ENCODE peak calls at places on chromosomes 7 and 10, in five cellular contexts. V is AG04450, S is lower leg skin, O is cardiac fibroblast, Q is aorta. X is an unnamed sample.

GRCh38 chr10:64093304-64093703 is 572.1 kb downstream of the REEP3 start:
- DNase-seq in O (no peak), V (no peak), S (no peak), Q (no peak), X (no peak)

GRCh38 chr10:70106958-70107791 is 25.4 kb downstream of the AIFM2 start:
- DNase-seq in O (peak; percentile 10), Q (no peak), V (no peak), S (no peak), X (no peak)

GRCh38 chr10:61835909-61836232 is 65.6 kb upstream of the ARID5B start:
- DNase-seq in S (no peak), O (peak; percentile 79), Q (no peak), V (no peak), X (no peak)

GRCh38 chr10:27558612-27559020 is 54.5 kb downstream of the RAB18 start:
- DNase-seq in O (peak; percentile 69), Q (no peak), V (peak; percentile 15), S (peak; percentile 24), X (peak; percentile 25)

GRCh38 chr10:130054021-130054420 is 56.6 kb downstream of the C10orf143 start:
- DNase-seq in V (no peak), S (no peak), O (no peak), Q (no peak), X (no peak)

GRCh38 chr10:30977385-30977784 is 54.3 kb downstream of the ZNF438 start:
- DNase-seq in Q (no peak), S (no peak), O (no peak), V (no peak), X (no peak)

GRCh38 chr10:79189853-79190435 is 121.2 kb downstream of the ZMIZ1 start:
- DNase-seq in V (no peak), S (no peak), Q (no peak), O (no peak), X (peak; percentile 66)

GRCh38 chr10:122657734-122658133 is 41.9 kb downstream of the C10orf120 start:
- DNase-seq in O (no peak), V (no peak), S (no peak), Q (no peak), X (no peak)

GRCh38 chr10:23314835-23315239 is 29.8 kb downstream of the C10orf67 start:
- DNase-seq in Q (no peak), S (peak; percentile 59), O (peak; percentile 92), V (peak; percentile 71), X (no peak)

GRCh38 chr7:7347045-7347444 is 164.7 kb downstream of the C1GALT1 start:
- DNase-seq in V (no peak), Q (no peak), S (no peak), O (no peak), X (no peak)

GRCh38 chr7:7159063-7159645 is 23.2 kb upstream of the C1GALT1 start:
- DNase-seq in Q (no peak), S (no peak), V (no peak), O (peak; percentile 27), X (no peak)

GRCh38 chr10:115898242-115898641 is 374.8 kb downstream of the GFRA1 start:
- DNase-seq in Q (no peak), S (no peak), O (no peak), V (no peak), X (no peak)

GRCh38 chr7:16345979-16346958 is 75.1 kb downstream of the CRPPA start:
- DNase-seq in V (peak; percentile 16), Q (no peak), O (peak; percentile 80), S (no peak), X (no peak)

GRCh38 chr7:50664461-50664922 is 99.3 kb upstream of the DDC start:
- DNase-seq in S (no peak), Q (peak; percentile 68), O (peak; percentile 74), V (no peak), X (no peak)

GRCh38 chr10:11014671-11015141 is 3.0 kb upstream of the CELF2 start:
- DNase-seq in V (no peak), Q (no peak), S (no peak), O (no peak), X (no peak)

GRCh38 chr7:157769870-157770213 is 433.0 kb downstream of the DNAJB6 start:
- DNase-seq in O (no peak), Q (peak; percentile 51), S (no peak), V (no peak), X (no peak)

GRCh38 chr7:69799990-69800389 is 201.7 kb downstream of the AUTS2 start:
- DNase-seq in Q (no peak), O (no peak), S (no peak), V (no peak), X (no peak)

GRCh38 chr10:69481280-69481679 is 30.0 kb downstream of the TSPAN15 start:
- DNase-seq in Q (no peak), V (no peak), O (no peak), S (no peak), X (no peak)

GRCh38 chr7:75663302-75663907 is 75.3 kb downstream of the HIP1 start:
- DNase-seq in Q (peak; percentile 31), S (no peak), O (no peak), V (no peak), X (peak; percentile 30)

GRCh38 chr10:97466755-97467154 is 20.8 kb downstream of the ZDHHC16 start:
- DNase-seq in S (no peak), O (peak; percentile 50), V (no peak), Q (no peak), X (no peak)

GRCh38 chr10:5284311-5285057 is 80.3 kb upstream of the UCN3 start:
- DNase-seq in Q (no peak), V (no peak), S (no peak), O (peak; percentile 97), X (no peak)

GRCh38 chr7:148230341-148230740 is 360.2 kb upstream of the C7orf33 start:
- DNase-seq in S (no peak), Q (no peak), O (no peak), V (no peak), X (no peak)

GRCh38 chr7:107122483-107122882 is 46.3 kb upstream of the HBP1 start:
- DNase-seq in O (peak; percentile 17), S (no peak), V (peak; percentile 64), Q (no peak), X (no peak)

DNA sequence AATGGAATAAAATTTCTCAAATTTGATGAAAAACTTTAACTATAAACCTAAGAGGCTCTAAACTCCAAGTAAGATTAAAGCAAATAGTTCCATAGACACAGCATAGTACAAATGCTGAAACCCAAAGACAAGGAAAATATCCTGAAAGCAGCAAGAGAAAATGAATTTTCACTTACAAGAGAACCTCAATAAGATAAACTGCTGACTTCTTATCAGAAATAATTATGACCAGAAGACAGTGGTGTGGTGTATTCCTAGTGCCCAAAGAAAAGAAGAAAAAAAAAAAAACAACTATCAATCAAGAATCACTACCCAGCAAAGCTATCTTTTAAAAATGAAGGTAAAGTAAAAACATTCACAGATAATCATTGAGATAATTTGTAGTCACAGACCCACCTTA is 106.3 kb downstream of the DYNC1I1 start:
- DNase-seq in Q (no peak), O (no peak), V (no peak), S (no peak), X (no peak)
- H3K4me3 ChIP-seq in Q (no peak overlapping the region), O (no peak overlapping the region), V (no peak overlapping the region), S (no peak overlapping the region), X (no peak overlapping the region)

GRCh38 chr10:99672884-99673283 is 13.6 kb downstream of the ENTPD7 start:
- DNase-seq in V (no peak), O (no peak), S (no peak), Q (no peak), X (no peak)

GRCh38 chr10:99665304-99665703 is 6.0 kb downstream of the ENTPD7 start:
- DNase-seq in Q (no peak), S (no peak), O (no peak), V (no peak), X (no peak)

GRCh38 chr10:99661370-99661749 is 2.1 kb downstream of the ENTPD7 start:
- DNase-seq in O (peak; percentile 94), S (no peak), V (peak; percentile 52), Q (no peak), X (no peak)

DNA sequence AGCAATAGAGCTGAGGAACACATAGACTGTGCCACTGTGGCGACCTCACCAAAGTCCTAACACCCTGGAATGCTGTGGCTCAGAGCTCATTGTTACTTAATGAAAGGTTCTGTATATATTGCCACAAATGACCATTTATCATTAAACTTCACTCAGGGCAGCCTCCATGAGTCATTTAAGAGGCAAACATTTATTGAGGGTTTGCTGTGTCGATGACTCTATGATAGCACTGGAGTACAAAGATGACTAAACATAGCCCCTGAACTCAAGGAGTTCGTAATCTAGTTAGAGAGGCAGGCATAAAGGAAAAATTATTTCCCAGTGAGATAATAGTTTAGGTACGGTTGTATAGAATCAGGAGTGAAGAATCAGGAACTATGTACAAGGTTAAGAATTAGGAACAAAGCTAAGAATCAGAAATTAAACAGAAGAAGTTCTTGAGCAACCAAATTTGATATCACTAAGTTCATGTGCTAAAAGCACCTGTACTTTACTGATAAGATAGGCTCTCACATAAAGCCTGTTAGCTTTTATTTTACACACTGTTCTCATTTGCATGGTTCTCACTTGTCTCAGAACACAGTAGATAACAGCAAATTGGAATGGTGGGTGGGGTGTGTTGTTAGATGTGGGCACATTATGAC is 7.9 kb downstream of the ENTPD7 start:
- DNase-seq in S (no peak), O (peak; percentile 78), V (peak; percentile 49), Q (no peak), X (no peak)
- H3K4me3 ChIP-seq in S (no peak overlapping the region), O (no peak overlapping the region), V (no peak overlapping the region), Q (no peak overlapping the region), X (no peak overlapping the region)

DNA sequence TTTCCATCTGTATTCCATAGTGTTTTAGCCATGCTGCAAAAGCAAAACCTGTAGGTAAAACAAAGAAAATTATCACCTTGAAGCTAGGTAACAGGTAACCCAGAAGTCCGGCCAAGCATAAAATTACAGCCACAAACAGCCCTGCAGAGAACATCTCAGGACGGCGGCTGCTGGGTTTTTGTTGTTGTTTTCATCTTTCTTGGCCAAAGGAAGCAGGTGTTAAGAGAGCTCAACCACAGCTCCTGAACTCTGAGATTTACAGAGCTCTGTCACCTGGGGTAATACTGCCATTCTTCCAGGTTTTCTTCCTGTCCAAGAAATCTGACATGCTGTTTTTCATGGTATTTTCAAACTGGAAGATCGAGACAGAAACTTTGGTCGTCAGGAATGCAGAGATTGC is 847 bp upstream of the SCIN start:
- DNase-seq in V (no peak), O (no peak), S (no peak), Q (no peak), X (no peak)
- H3K4me3 ChIP-seq in V (no peak overlapping the region), O (no peak overlapping the region), S (no peak overlapping the region), Q (no peak overlapping the region), X (no peak overlapping the region)

GRCh38 chr7:88146611-88147010 is 73.2 kb downstream of the SRI start:
- DNase-seq in O (no peak), S (no peak), V (no peak), Q (no peak), X (no peak)
- H3K4me3 ChIP-seq in O (no peak overlapping the region), S (no peak overlapping the region), V (no peak overlapping the region), Q (no peak overlapping the region), X (no peak overlapping the region)

GRCh38 chr7:155787171-155787851 is 25.0 kb downstream of the SHH start:
- DNase-seq in S (no peak), V (no peak), O (no peak), Q (peak; percentile 62), X (no peak)

GRCh38 chr7:155790666-155791065 is 21.6 kb downstream of the SHH start:
- DNase-seq in V (no peak), Q (no peak), S (no peak), O (no peak), X (no peak)

GRCh38 chr7:155788616-155789000 is 23.7 kb downstream of the SHH start:
- DNase-seq in S (no peak), O (no peak), Q (peak; percentile 64), V (no peak), X (peak; percentile 22)

GRCh38 chr7:155791214-155791737 is 21.0 kb downstream of the SHH start:
- DNase-seq in O (no peak), Q (peak; percentile 47), S (no peak), V (no peak), X (no peak)

GRCh38 chr7:155789001-155789725 is 23.1 kb downstream of the SHH start:
- DNase-seq in O (no peak), S (no peak), V (no peak), Q (peak; percentile 65), X (no peak)
- H3K4me3 ChIP-seq in O (no peak overlapping the region), S (no peak overlapping the region), V (no peak overlapping the region), Q (no peak overlapping the region), X (no peak overlapping the region)

X was measured in dorsolateral prefrontal cortex.